ENCODE peak calls at places on chromosomes 13 and 19, in ten cellular contexts. F, T, Q, U, J, V, W, I, E and C are unnamed samples.

GRCh38 chr13:80033286-80033685 is 307.6 kb downstream of the SPRY2 start:
- DNase-seq in T (no peak), V (no peak), W (no peak), I (no peak), U (no peak), J (peak; percentile 48), F (peak; percentile 65), E (no peak), Q (no peak), C (no peak)

GRCh38 chr19:45159204-45159970 is 1.4 kb downstream of the NKPD1 start:
- DNase-seq in U (no peak), T (no peak), E (no peak), J (no peak), W (no peak), Q (peak; percentile 33), F (no peak), V (no peak), I (no peak), C (no peak)

GRCh38 chr19:49567722-49568454 is 12.5 kb downstream of the NOSIP start:
- DNase-seq in J (no peak), Q (no peak), T (peak; percentile 57), F (no peak), V (no peak), W (peak; percentile 61), E (no peak), U (no peak), I (no peak), C (peak; percentile 15)

GRCh38 chr13:102779426-102780159 is 6.0 kb upstream of the TEX30 start:
- DNase-seq in V (no peak), Q (no peak), F (no peak), E (no peak), I (no peak), U (no peak), T (no peak), J (no peak), W (no peak), C (no peak)

GRCh38 chr19:6223461-6224307 is 56.1 kb downstream of the MLLT1 start:
- DNase-seq in E (no peak), V (no peak), Q (no peak), T (no peak), U (no peak), J (no peak), F (no peak), W (no peak), I (no peak), C (no peak)

GRCh38 chr13:59562924-59563323 is 600.8 kb downstream of the DIAPH3 start:
- DNase-seq in I (no peak), T (no peak), E (no peak), Q (no peak), V (no peak), U (no peak), F (no peak), W (no peak), J (no peak), C (no peak)

GRCh38 chr19:56141416-56141992 is 417 bp downstream of the ZNF444 start:
- DNase-seq in I (no peak), T (no peak), V (no peak), E (no peak), F (no peak), J (peak; percentile 9), W (no peak), U (no peak), Q (no peak), C (no peak)

GRCh38 chr13:66492479-66492878 is 737.7 kb downstream of the PCDH9 start:
- DNase-seq in Q (no peak), W (no peak), F (no peak), V (no peak), T (no peak), E (no peak), U (no peak), I (no peak), J (no peak), C (no peak)

GRCh38 chr19:35545855-35546381 is 492 bp downstream of the TMEM147 start:
- DNase-seq in J (peak; percentile 26), T (peak; percentile 3), V (peak; percentile 94), W (no peak), E (no peak), F (no peak), Q (no peak), U (no peak), I (no peak), C (no peak)

GRCh38 chr19:55111238-55111831 is 6.1 kb downstream of the PPP1R12C start:
- DNase-seq in E (no peak), T (no peak), W (no peak), V (no peak), Q (no peak), J (no peak), U (no peak), I (no peak), F (no peak), C (no peak)

GRCh38 chr19:58569191-58569942 is 3.8 kb downstream of the MZF1 start:
- DNase-seq in V (no peak), T (no peak), E (no peak), Q (peak; percentile 8), U (no peak), W (no peak), I (no peak), F (no peak), J (no peak), C (no peak)

GRCh38 chr13:108915095-108915633 is 285.8 kb downstream of the MYO16 start:
- DNase-seq in F (peak; percentile 13), U (no peak), E (peak; percentile 50), W (peak; percentile 76), T (peak; percentile 67), Q (no peak), J (peak; percentile 77), V (no peak), I (no peak), C (peak; percentile 65)

GRCh38 chr19:44856438-44857083 is 10.5 kb downstream of the NECTIN2 start:
- DNase-seq in T (no peak), F (no peak), U (no peak), V (no peak), J (peak; percentile 32), I (no peak), W (no peak), Q (no peak), E (no peak), C (peak; percentile 62)

GRCh38 chr19:18002347-18002850 is 5.6 kb upstream of the ARRDC2 start:
- DNase-seq in E (no peak), F (no peak), T (no peak), W (no peak), Q (peak; percentile 67), V (no peak), J (no peak), I (no peak), U (no peak), C (no peak)

GRCh38 chr13:28324181-28324789 is 170.6 kb downstream of the FLT1 start:
- DNase-seq in Q (peak; percentile 77), J (peak; percentile 82), U (no peak), V (peak; percentile 38), T (peak; percentile 72), W (peak; percentile 77), F (peak; percentile 42), E (peak; percentile 73), I (no peak), C (peak; percentile 68)

GRCh38 chr19:959935-960502 is 24.1 kb upstream of the WDR18 start:
- DNase-seq in E (no peak), T (no peak), J (no peak), I (no peak), V (no peak), U (no peak), W (no peak), Q (no peak), F (no peak), C (no peak)

GRCh38 chr19:31232871-31233270 is 116.4 kb downstream of the TSHZ3 start:
- DNase-seq in T (peak; percentile 97), Q (no peak), I (peak; percentile 89), F (peak; percentile 43), E (peak; percentile 96), J (peak; percentile 96), V (no peak), U (no peak), W (peak; percentile 98), C (peak; percentile 94)

GRCh38 chr19:54160182-54160811 is 776 bp upstream of the LENG1 start:
- DNase-seq in Q (no peak), J (peak; percentile 45), U (no peak), F (no peak), T (no peak), V (peak; percentile 33), I (no peak), E (peak; percentile 57), W (peak; percentile 26), C (no peak)

GRCh38 chr19:2701361-2702169 is 929 bp downstream of the GNG7 start:
- DNase-seq in J (no peak), F (no peak), E (no peak), Q (no peak), W (no peak), U (no peak), T (no peak), I (no peak), V (no peak), C (no peak)

GRCh38 chr13:37406031-37406430 is 192.5 kb downstream of the POSTN start:
- DNase-seq in E (no peak), W (no peak), Q (no peak), T (no peak), J (peak; percentile 42), U (no peak), V (no peak), I (no peak), F (peak; percentile 48), C (no peak)

GRCh38 chr19:7395360-7395781 is 46.6 kb downstream of the ARHGEF18 start:
- DNase-seq in J (no peak), I (no peak), W (peak; percentile 22), F (no peak), U (no peak), T (no peak), E (no peak), V (no peak), Q (no peak), C (no peak)

GRCh38 chr13:114088234-114088633 is 44.2 kb downstream of the RASA3 start:
- DNase-seq in W (no peak), E (no peak), F (no peak), T (no peak), V (no peak), I (no peak), U (no peak), Q (no peak), J (no peak), C (no peak)
- TF ChIP-seq CTCF in W (no peak), E (no peak), F (no peak), T (no peak), V (no peak), I (no peak), U (no peak), Q (no peak), J (no peak), C (no peak)

GRCh38 chr19:14089412-14089661 is 1.2 kb downstream of the SAMD1 start:
- DNase-seq in I (no peak), V (no peak), T (peak; percentile 35), U (no peak), E (no peak), F (no peak), W (peak; percentile 39), Q (no peak), J (peak; percentile 40), C (no peak)
- TF ChIP-seq CTCF in I (no peak), V (no peak), T (peak; percentile 25), U (no peak), E (peak; percentile 19), F (peak; percentile 36), W (peak; percentile 30), Q (peak; percentile 44), J (no peak), C (peak; percentile 24)

GRCh38 chr13:107144432-107144831 is 576.5 kb upstream of the ARGLU1 start:
- DNase-seq in U (no peak), W (no peak), T (peak; percentile 55), F (no peak), V (no peak), I (no peak), E (peak; percentile 27), Q (no peak), J (peak; percentile 3), C (peak; percentile 13)
- TF ChIP-seq CTCF in U (no peak), W (no peak), T (peak; percentile 38), F (peak; percentile 31), V (no peak), I (no peak), E (peak; percentile 59), Q (no peak), J (no peak), C (peak; percentile 22)

GRCh38 chr19:15810335-15810734 is 5.1 kb downstream of the OR10H1 start:
- DNase-seq in T (no peak), I (no peak), J (peak; percentile 3), E (no peak), F (no peak), V (no peak), Q (no peak), W (no peak), U (no peak), C (no peak)
- TF ChIP-seq CTCF in T (no peak), I (no peak), J (no peak), E (no peak), F (peak; percentile 49), V (peak; percentile 33), Q (no peak), W (no peak), U (no peak), C (no peak)